ENCODE peak calls at places on chromosome 19, in ten cellular contexts. J is KBM-7; N is T-helper 17 cell; C is Kasumi-1; A is omental fat pad; L is kidney epithelial cell; F is HFF-Myc; Q is lung; D is CD8-positive, alpha-beta T cell; X is choroid plexus epithelial cell. M is an unnamed sample.

GRCh38 chr19:16588089-16588823 is 16.0 kb upstream of the SLC35E1 start:
- DNase-seq in F (no peak), X (no peak), N (peak; percentile 56), Q (no peak), D (peak; percentile 63), A (no peak), J (peak; percentile 86), L (no peak), C (peak; percentile 84), M (peak; percentile 73)

GRCh38 chr19:30222428-30222873 is 149.7 kb upstream of the ZNF536 start:
- DNase-seq in A (no peak), J (no peak), D (no peak), N (no peak), Q (no peak), L (no peak), F (no peak), C (no peak), X (no peak), M (peak; percentile 31)

GRCh38 chr19:6038634-6039405 is 60.9 kb upstream of the RANBP3 start:
- DNase-seq in D (peak; percentile 5), L (no peak), J (no peak), X (peak; percentile 31), F (no peak), C (no peak), N (no peak), Q (peak; percentile 19), A (no peak), M (no peak)

GRCh38 chr19:56953411-56953810 is 112.9 kb upstream of the PEG3 start:
- DNase-seq in D (no peak), J (no peak), F (no peak), Q (no peak), A (no peak), L (no peak), N (no peak), X (no peak), C (no peak), M (no peak)

GRCh38 chr19:15431396-15432017 is 12.7 kb upstream of the AKAP8L start:
- DNase-seq in L (no peak), C (no peak), F (no peak), X (no peak), Q (no peak), J (no peak), N (no peak), D (no peak), A (no peak), M (no peak)

GRCh38 chr19:57830071-57830602 is at the start of gene ZNF587B:
- DNase-seq in D (peak; percentile 55), N (peak; percentile 17), Q (peak; percentile 55), A (peak; percentile 60), X (peak; percentile 84), C (no peak), L (no peak), F (peak; percentile 65), J (no peak), M (peak; percentile 69)

GRCh38 chr19:45294291-45295029 is 28.2 kb downstream of the CKM start:
- DNase-seq in N (no peak), D (no peak), Q (no peak), L (no peak), J (no peak), C (no peak), F (no peak), X (no peak), A (no peak), M (no peak)

GRCh38 chr19:1400281-1401137 is 833 bp downstream of the GAMT start:
- DNase-seq in J (peak; percentile 49), X (no peak), N (no peak), D (no peak), A (no peak), C (peak; percentile 13), Q (no peak), L (no peak), F (no peak), M (no peak)

GRCh38 chr19:6023936-6024335 is 46.0 kb upstream of the RANBP3 start:
- DNase-seq in X (no peak), N (no peak), J (no peak), D (no peak), A (no peak), C (no peak), L (no peak), Q (no peak), F (no peak), M (no peak)

GRCh38 chr19:10292206-10292788 is 2.5 kb downstream of the ICAM5 start:
- DNase-seq in X (peak; percentile 88), L (no peak), Q (peak; percentile 92), F (peak; percentile 56), A (peak; percentile 66), N (peak; percentile 46), C (peak; percentile 35), J (peak; percentile 67), D (peak; percentile 69), M (peak; percentile 68)

GRCh38 chr19:54421169-54421516 is 5.9 kb downstream of the TTYH1 start:
- DNase-seq in J (no peak), F (no peak), Q (no peak), C (no peak), X (no peak), D (no peak), N (no peak), A (no peak), L (no peak), M (no peak)

GRCh38 chr19:11797491-11797890 is 832 bp upstream of the ZNF491 start:
- DNase-seq in F (peak; percentile 80), X (peak; percentile 92), L (peak; percentile 41), J (peak; percentile 53), D (peak; percentile 84), N (peak; percentile 68), C (peak; percentile 72), Q (peak; percentile 89), A (peak; percentile 50), M (peak; percentile 88)

GRCh38 chr19:32404213-32404938 is 1.2 kb upstream of the DPY19L3 start:
- DNase-seq in L (no peak), D (no peak), A (no peak), C (peak; percentile 18), J (peak; percentile 14), N (no peak), Q (no peak), F (no peak), X (peak; percentile 26), M (no peak)

GRCh38 chr19:6736169-6736916 is 1.0 kb downstream of the GPR108 start:
- DNase-seq in D (peak; percentile 78), C (peak; percentile 85), L (peak; percentile 62), J (peak; percentile 85), A (no peak), X (peak; percentile 96), F (peak; percentile 66), N (peak; percentile 43), Q (peak; percentile 84), M (peak; percentile 91)

GRCh38 chr19:39590265-39590664 is 12.1 kb upstream of the LGALS13 start:
- DNase-seq in Q (no peak), L (no peak), C (peak; percentile 8), F (no peak), N (no peak), J (no peak), X (peak; percentile 18), D (no peak), A (no peak), M (peak; percentile 24)

GRCh38 chr19:17953869-17954268 is 13.0 kb upstream of the KCNN1 start:
- DNase-seq in J (no peak), F (no peak), L (no peak), Q (no peak), D (no peak), X (no peak), N (no peak), A (no peak), C (no peak), M (no peak)

GRCh38 chr19:30328096-30328495 is 44.1 kb upstream of the ZNF536 start:
- DNase-seq in X (no peak), L (no peak), J (no peak), Q (no peak), F (no peak), A (no peak), C (no peak), N (no peak), D (no peak), M (no peak)

GRCh38 chr19:33517922-33518321 is 3.7 kb downstream of the PEPD start:
- DNase-seq in F (no peak), Q (no peak), C (no peak), A (no peak), L (no peak), N (no peak), J (no peak), X (no peak), D (no peak), M (no peak)

GRCh38 chr19:18418034-18418724 is 1.0 kb upstream of the SSBP4 start:
- DNase-seq in A (no peak), X (no peak), L (no peak), F (no peak), N (no peak), D (no peak), C (no peak), Q (no peak), J (no peak), M (no peak)

GRCh38 chr19:7976461-7976860 is 29.0 kb downstream of the ELAVL1 start:
- DNase-seq in A (no peak), C (no peak), D (no peak), L (no peak), X (no peak), Q (no peak), N (no peak), F (no peak), J (no peak), M (no peak)

M was measured in dermis blood vessel endothelial cell.